ENCODE peak calls at places on chromosomes 11 and 22, in seven cellular contexts. H is activated T-helper 1 cell treated with anti-CD3 and anti-CD28 coated beads, Interleukin-2, amount 50 U/mL, for 16 hours; Y is activated CD4-positive, alpha-beta T cell treated with anti-CD3 and anti-CD28 coated beads for 4 hours; M is thyroid gland; D is coronary artery; R is NCI-H1930; N is GM19239. X is an unnamed sample.

GRCh38 chr11:130272336-130272735 is 42.4 kb downstream of the ZBTB44 start:
- DNase-seq in R (no peak), Y (no peak), H (no peak), M (no peak), N (no peak), D (no peak), X (no peak)

GRCh38 chr22:36331306-36331911 is 56.4 kb downstream of the MYH9 start:
- DNase-seq in H (peak; percentile 59), N (peak; percentile 81), D (peak; percentile 92), Y (peak; percentile 79), R (no peak), M (peak; percentile 59), X (peak; percentile 97)

GRCh38 chr11:113730887-113731726 is 25.0 kb upstream of the TMPRSS5 start:
- DNase-seq in R (no peak), M (peak; percentile 2), D (no peak), H (no peak), Y (no peak), N (no peak), X (no peak)

GRCh38 chr11:47147250-47147649 is 29.4 kb downstream of the ARFGAP2 start:
- DNase-seq in M (no peak), Y (no peak), D (no peak), H (no peak), N (no peak), R (no peak), X (no peak)

GRCh38 chr11:118415051-118415738 is 13.8 kb downstream of the ATP5MG start:
- DNase-seq in R (no peak), Y (no peak), H (no peak), D (no peak), M (no peak), N (no peak), X (no peak)

GRCh38 chr11:129896062-129896461 is 684 bp upstream of the NFRKB start:
- DNase-seq in H (no peak), M (no peak), N (no peak), Y (no peak), R (no peak), D (no peak), X (no peak)

GRCh38 chr22:49768077-49768476 is 59.6 kb downstream of the BRD1 start:
- DNase-seq in N (no peak), M (no peak), D (no peak), R (no peak), Y (no peak), H (no peak), X (peak; percentile 22)

GRCh38 chr22:41908409-41909289 is 6.2 kb downstream of the SHISA8 start:
- DNase-seq in N (no peak), M (no peak), D (no peak), Y (no peak), H (no peak), R (no peak), X (no peak)

GRCh38 chr11:44034639-44035038 is 13.1 kb upstream of the ACCSL start:
- DNase-seq in D (no peak), M (no peak), R (no peak), N (no peak), Y (no peak), H (no peak), X (no peak)

GRCh38 chr11:65496304-65497140 is 2.3 kb upstream of the MALAT1 start:
- DNase-seq in R (no peak), M (peak; percentile 7), D (peak; percentile 80), N (no peak), Y (no peak), H (no peak), X (no peak)

GRCh38 chr11:18650859-18651557 is 16.9 kb upstream of the SPTY2D1 start:
- DNase-seq in R (no peak), N (peak; percentile 43), D (no peak), M (peak; percentile 3), H (no peak), Y (peak; percentile 33), X (no peak)

GRCh38 chr11:78112588-78113275 is 26.7 kb downstream of the ALG8 start:
- DNase-seq in D (no peak), R (no peak), M (no peak), H (no peak), Y (no peak), N (peak; percentile 4), X (no peak)

GRCh38 chr22:24367841-24368240 is 59.6 kb upstream of the ADORA2A start:
- DNase-seq in Y (no peak), M (no peak), H (no peak), N (no peak), D (no peak), R (no peak), X (no peak)

GRCh38 chr11:18307461-18308139 is 14.3 kb downstream of the HPS5 start:
- DNase-seq in H (no peak), Y (no peak), M (no peak), R (no peak), D (no peak), N (no peak), X (no peak)

GRCh38 chr11:28615542-28615941 is 507.4 kb downstream of the METTL15 start:
- DNase-seq in M (no peak), Y (no peak), D (no peak), H (no peak), N (no peak), R (no peak), X (no peak)

GRCh38 chr11:6234314-6235031 is at the start of gene FHIP1B:
- DNase-seq in M (peak; percentile 100), D (peak; percentile 100), R (peak; percentile 100), H (peak; percentile 97), N (peak; percentile 91), Y (peak; percentile 99), X (peak; percentile 100)

GRCh38 chr11:19632435-19632834 is 80.2 kb upstream of the NAV2 start:
- DNase-seq in H (no peak), R (no peak), M (no peak), Y (no peak), N (no peak), D (no peak), X (no peak)

GRCh38 chr11:10484461-10485180 is 29.6 kb downstream of the AMPD3 start:
- DNase-seq in H (no peak), R (no peak), Y (no peak), N (no peak), M (no peak), D (peak; percentile 57), X (no peak)

GRCh38 chr11:120547871-120548681 is 36.5 kb downstream of the GRIK4 start:
- DNase-seq in D (peak; percentile 86), R (no peak), N (no peak), Y (no peak), H (no peak), M (peak; percentile 99), X (peak; percentile 92)

GRCh38 chr22:19824197-19825015 is 30.3 kb downstream of the GNB1L start:
- DNase-seq in H (no peak), D (no peak), N (no peak), M (no peak), R (no peak), Y (no peak), X (peak; percentile 57)

GRCh38 chr11:2777871-2778629 is 78.3 kb upstream of the KCNQ1OT1 start:
- DNase-seq in N (no peak), Y (no peak), R (no peak), M (peak; percentile 19), H (peak; percentile 3), D (peak; percentile 75), X (peak; percentile 76)